ENCODE peak calls at places on chromosomes 2 and 18, in eight cellular contexts. O is Peyer's patch, J is sigmoid colon, T is tibial nerve, D is left ventricle myocardium inferior, U is mucosa of descending colon, L is SJSA1, W is psoas muscle. G is an unnamed sample.

GRCh38 chr2:133139847-133140533 is 428.3 kb downstream of the NCKAP5 start:
- DNase-seq in T (no peak), W (no peak), D (no peak), U (no peak), L (no peak), J (no peak), O (no peak), G (no peak)

GRCh38 chr2:105868060-105868459 is 123.3 kb downstream of the NCK2 start:
- DNase-seq in W (no peak), U (no peak), O (no peak), D (no peak), L (no peak), T (no peak), J (no peak), G (no peak)

GRCh38 chr18:3450358-3451107 is 561 bp downstream of the TGIF1 start:
- DNase-seq in T (peak; percentile 47), D (peak; percentile 70), U (peak; percentile 80), L (peak; percentile 67), J (peak; percentile 92), W (peak; percentile 88), O (peak; percentile 87), G (no peak)

GRCh38 chr2:177295479-177295878 is 31.0 kb upstream of the NFE2L2 start:
- DNase-seq in T (no peak), O (no peak), U (no peak), J (no peak), W (no peak), D (no peak), L (no peak), G (peak; percentile 58)

GRCh38 chr2:70698847-70699246 is 69.2 kb downstream of the ADD2 start:
- DNase-seq in J (no peak), L (peak; percentile 3), T (no peak), W (no peak), O (no peak), D (no peak), U (no peak), G (no peak)

GRCh38 chr2:144516417-144516980 is 3.4 kb downstream of the ZEB2 start:
- DNase-seq in U (no peak), T (no peak), D (peak; percentile 37), J (no peak), O (no peak), W (peak; percentile 66), L (no peak), G (no peak)

GRCh38 chr18:76490040-76490439 is 5.0 kb downstream of the ZNF516 start:
- DNase-seq in U (no peak), L (no peak), T (no peak), D (no peak), O (no peak), W (no peak), J (no peak), G (no peak)

GRCh38 chr18:12838178-12838634 is 45.8 kb downstream of the PTPN2 start:
- DNase-seq in J (peak; percentile 70), T (no peak), L (peak; percentile 71), D (no peak), U (peak; percentile 73), W (no peak), O (peak; percentile 79), G (peak; percentile 64)

GRCh38 chr2:218855305-218856167 is 4.1 kb upstream of the WNT6 start:
- DNase-seq in L (no peak), W (peak; percentile 30), D (no peak), U (no peak), O (no peak), T (no peak), J (peak; percentile 39), G (no peak)

GRCh38 chr2:62631160-62632085 is 74.1 kb upstream of the EHBP1 start:
- DNase-seq in J (no peak), W (no peak), L (no peak), U (no peak), T (no peak), O (no peak), D (no peak), G (no peak)

GRCh38 chr2:24047703-24048033 is 477 bp upstream of the WDCP start:
- DNase-seq in O (no peak), J (no peak), D (no peak), W (no peak), U (peak; percentile 36), L (no peak), T (no peak), G (no peak)

GRCh38 chr2:3628800-3629199 is 29.2 kb upstream of the ALLC start:
- DNase-seq in U (no peak), L (peak; percentile 28), T (no peak), W (peak; percentile 40), J (peak; percentile 65), O (peak; percentile 36), D (no peak), G (no peak)

GRCh38 chr18:54742654-54743053 is 85.6 kb upstream of the RAB27B start:
- DNase-seq in J (peak; percentile 80), D (peak; percentile 51), U (no peak), O (peak; percentile 57), T (peak; percentile 65), W (no peak), L (no peak), G (peak; percentile 93)

GRCh38 chr2:216090369-216090786 is 8.7 kb downstream of the TMEM169 start:
- DNase-seq in D (no peak), T (no peak), L (no peak), W (no peak), J (no peak), O (no peak), U (no peak), G (no peak)
- H3K9me3 ChIP-seq in D (no peaks in the 10 kb centered on the region), T (no peaks in the 10 kb centered on the region), L (no peaks in the 10 kb centered on the region), W (no peaks in the 10 kb centered on the region), J (no peaks in the 10 kb centered on the region), O (no peaks in the 10 kb centered on the region), U (no peaks in the 10 kb centered on the region), G (no peaks in the 10 kb centered on the region)

GRCh38 chr2:64979744-64980143 is 9.5 kb upstream of the SLC1A4 start:
- DNase-seq in T (no peak), U (no peak), D (no peak), J (no peak), L (no peak), W (no peak), O (no peak), G (no peak)
- H3K4me3 ChIP-seq in T (no peak overlapping the region), U (no peak overlapping the region), D (no peak overlapping the region), J (no peak overlapping the region), L (no peak overlapping the region), W (no peak overlapping the region), O (no peak overlapping the region), G (no peak overlapping the region)

DNA sequence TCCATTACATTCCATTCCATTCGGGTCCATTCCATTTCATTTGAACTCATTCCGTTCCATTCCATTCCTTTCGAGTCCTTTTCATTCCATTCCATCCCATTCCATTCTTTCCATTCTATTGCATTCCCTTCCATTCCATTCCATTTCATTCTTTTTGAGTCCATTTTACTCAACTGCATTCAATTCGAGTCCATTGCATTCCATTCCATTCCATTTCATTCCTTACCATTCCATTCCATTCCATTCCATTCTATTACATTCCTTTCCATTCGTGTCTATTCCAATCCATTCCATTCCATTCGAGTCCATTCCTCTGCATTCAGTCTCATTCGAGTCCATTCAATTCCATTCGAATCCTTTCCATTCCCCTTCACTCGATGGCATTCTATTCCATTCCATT is 1128.8 kb downstream of the RPIA start:
- DNase-seq in U (no peak), O (no peak), T (no peak), W (no peak), L (no peak), J (no peak), D (no peak), G (no peak)
- H3K9me3 ChIP-seq in U (peaks cover 69% of the 10 kb centered on the region), O (peaks cover 41% of the 10 kb centered on the region), T (peaks cover 6% of the 10 kb centered on the region), W (peaks cover 38% of the 10 kb centered on the region), L (peaks cover 9% of the 10 kb centered on the region), J (peaks cover 58% of the 10 kb centered on the region), D (no peaks in the 10 kb centered on the region), G (peaks cover 81% of the 10 kb centered on the region)

DNA sequence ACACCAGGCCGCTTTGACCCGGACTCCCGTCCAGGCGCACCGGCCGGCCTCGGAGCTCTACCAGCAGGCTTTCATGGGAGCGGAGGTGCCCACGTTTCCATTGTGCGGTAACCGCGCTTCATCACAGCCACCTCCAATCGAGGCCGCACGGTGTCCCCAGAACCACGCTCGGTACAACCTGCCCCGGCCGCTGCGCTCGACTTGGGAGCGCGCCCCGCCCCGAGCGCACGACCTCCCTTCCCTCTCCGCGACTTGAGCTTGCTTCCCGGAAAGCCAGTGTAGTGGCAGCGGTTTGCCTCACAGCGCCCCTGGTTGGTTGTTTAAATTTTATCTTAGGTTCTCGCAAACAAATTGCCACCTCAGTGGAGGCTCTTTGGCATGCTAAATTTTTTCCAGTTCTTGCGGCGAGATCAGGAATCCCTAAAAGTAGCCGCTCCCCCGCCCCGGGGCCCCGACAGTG is 329 bp upstream of the CYP1B1 start:
- DNase-seq in U (peak; percentile 74), O (peak; percentile 71), W (peak; percentile 85), L (no peak), D (peak; percentile 76), T (peak; percentile 71), J (peak; percentile 90), G (no peak)
- H3K4me3 ChIP-seq in U (no peak overlapping the region), O (peak overlapping the region; percentile 43), W (peak overlapping the region; percentile 70), L (peak overlapping the region; percentile 33), D (peak overlapping the region; percentile 72), T (peak overlapping the region; percentile 54), J (peak overlapping the region; percentile 32), G (peak overlapping the region; percentile 53)

GRCh38 chr2:27573452-27573851 is 9.4 kb upstream of the ZNF512 start:
- DNase-seq in W (no peak), T (no peak), D (no peak), J (no peak), U (no peak), O (no peak), L (no peak), G (peak; percentile 93)
- H3K9me3 ChIP-seq in W (peaks cover 8% of the 10 kb centered on the region), T (no peaks in the 10 kb centered on the region), D (peaks cover 58% of the 10 kb centered on the region), J (peaks cover 9% of the 10 kb centered on the region), U (peaks cover 38% of the 10 kb centered on the region), O (peaks cover 2% of the 10 kb centered on the region), L (no peaks in the 10 kb centered on the region), G (no peaks in the 10 kb centered on the region)

G was measured in AG04450.